ENCODE peak calls at places on chromosomes 12 and 14, in six cellular contexts. T, V, R, W, I and H are unnamed samples.
A peak's percentile ranks its signal among the peaks of the same experiment; 100 is the strongest.

GRCh38 chr14:91257328-91258020 is 13.0 kb upstream of the GPR68 start:
- DNase-seq in R (no peak), I (no peak), W (no peak), V (no peak), T (no peak), H (no peak)

GRCh38 chr14:74350944-74351323 is 2.7 kb downstream of the VRTN start:
- DNase-seq in T (no peak), R (no peak), W (no peak), V (no peak), I (no peak), H (no peak)

GRCh38 chr12:120316798-120317257 is 10.8 kb downstream of the PLA2G1B start:
- DNase-seq in T (no peak), W (no peak), V (no peak), R (peak; percentile 45), I (no peak), H (no peak)

GRCh38 chr12:44930972-44931600 is 55.0 kb upstream of the NELL2 start:
- DNase-seq in T (no peak), W (no peak), V (no peak), R (peak; percentile 49), I (peak; percentile 20), H (no peak)

GRCh38 chr12:50103767-50104321 is at the start of gene GPD1:
- DNase-seq in W (no peak), V (peak; percentile 70), I (peak; percentile 58), T (no peak), R (peak; percentile 67), H (no peak)

GRCh38 chr14:102200690-102201368 is 61.1 kb downstream of the WDR20 start:
- DNase-seq in R (no peak), V (no peak), T (no peak), W (no peak), I (no peak), H (no peak)

GRCh38 chr12:25592725-25593495 is 39.8 kb upstream of the LMNTD1 start:
- DNase-seq in V (no peak), T (no peak), I (no peak), W (no peak), R (no peak), H (no peak)

GRCh38 chr14:74720526-74720925 is 7.6 kb downstream of the FCF1 start:
- DNase-seq in W (no peak), T (no peak), I (no peak), R (no peak), V (no peak), H (no peak)

GRCh38 chr14:34301107-34301734 is 160.8 kb downstream of the SPTSSA start:
- DNase-seq in I (peak; percentile 35), W (peak; percentile 46), R (peak; percentile 54), T (no peak), V (no peak), H (no peak)

GRCh38 chr14:91501348-91501747 is 8.8 kb downstream of the PPP4R3A start:
- DNase-seq in W (no peak), R (no peak), V (no peak), I (no peak), T (no peak), H (no peak)

GRCh38 chr12:99213047-99213446 is 434.5 kb upstream of the GARIN6 start:
- DNase-seq in R (no peak), T (no peak), I (no peak), V (no peak), W (no peak), H (no peak)

GRCh38 chr14:61525293-61526011 is 169.9 kb upstream of the HIF1A start:
- DNase-seq in T (no peak), V (no peak), W (no peak), I (no peak), R (no peak), H (no peak)

GRCh38 chr14:76348898-76349297 is 27.0 kb upstream of the ESRRB start:
- DNase-seq in W (no peak), R (no peak), V (no peak), T (no peak), I (no peak), H (no peak)

GRCh38 chr12:60106207-60106606 is 510.4 kb downstream of the SLC16A7 start:
- DNase-seq in W (no peak), V (no peak), T (no peak), R (no peak), I (no peak), H (no peak)
- TF ChIP-seq CTCF in W (no peak), V (no peak), T (peak; percentile 21), R (no peak), I (no peak), H (no peak)

GRCh38 chr14:69574266-69574953 is at the start of gene CCDC177:
- DNase-seq in I (peak; percentile 83), V (peak; percentile 84), W (peak; percentile 74), T (peak; percentile 82), R (peak; percentile 28), H (peak; percentile 91)

GRCh38 chr14:69572634-69573135 is 2.0 kb downstream of the CCDC177 start:
- DNase-seq in R (no peak), W (no peak), I (no peak), T (no peak), V (no peak), H (no peak)

GRCh38 chr14:69573841-69574265 is 818 bp downstream of the CCDC177 start:
- DNase-seq in R (no peak), I (peak; percentile 44), T (no peak), V (peak; percentile 44), W (no peak), H (peak; percentile 59)

GRCh38 chr14:69573205-69573840 is 1.3 kb downstream of the CCDC177 start:
- DNase-seq in I (no peak), W (no peak), R (no peak), V (no peak), T (no peak), H (no peak)

GRCh38 chr14:69574954-69575295 is 254 bp upstream of the CCDC177 start:
- DNase-seq in R (no peak), T (no peak), I (no peak), W (no peak), V (no peak), H (no peak)
- TF ChIP-seq CTCF in R (no peak), T (peak; percentile 59), I (peak; percentile 32), W (peak; percentile 48), V (peak; percentile 57), H (peak; percentile 38)

GRCh38 chr14:97282210-97282609 is 485.0 kb downstream of the VRK1 start:
- DNase-seq in T (no peak), R (no peak), W (no peak), I (no peak), V (no peak), H (no peak)
- TF ChIP-seq CTCF in T (no peak), R (no peak), W (no peak), I (no peak), V (no peak), H (no peak)

DNA sequence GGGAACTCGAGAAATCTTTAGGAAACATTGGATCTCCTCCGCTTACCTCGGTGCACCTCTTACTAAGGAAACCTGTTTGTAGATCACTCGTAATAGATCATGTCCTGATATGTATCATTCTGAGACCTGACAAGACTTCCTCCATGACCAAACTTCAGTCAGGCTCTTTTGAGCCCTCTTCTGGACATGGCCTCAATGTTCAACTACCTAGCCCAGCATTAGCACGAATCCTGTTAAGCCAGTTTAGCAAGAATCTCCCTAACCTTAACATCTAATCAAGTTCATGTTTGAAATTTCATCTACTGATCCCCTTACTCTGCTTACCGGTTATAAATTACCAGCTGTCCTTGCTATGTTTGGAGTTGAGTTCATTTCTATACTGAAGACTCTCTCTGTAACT is 713.9 kb upstream of the USP15 start:
- DNase-seq in R (no peak), T (no peak), V (no peak), W (no peak), I (no peak), H (no peak)
- TF ChIP-seq CTCF in R (no peak), T (peak; percentile 45), V (no peak), W (no peak), I (no peak), H (no peak)

GRCh38 chr14:99274346-99275221 is 2.6 kb upstream of the BCL11B start:
- DNase-seq in I (peak; percentile 87), T (peak; percentile 89), V (peak; percentile 81), W (peak; percentile 75), R (peak; percentile 77), H (peak; percentile 95)
- TF ChIP-seq CTCF in I (peak; percentile 32), T (peak; percentile 72), V (no peak), W (no peak), R (peak; percentile 75), H (no peak)

GRCh38 chr12:15919491-15919890 is 8.4 kb downstream of the DERA start:
- DNase-seq in T (no peak), R (no peak), V (no peak), I (no peak), W (no peak), H (no peak)
- TF ChIP-seq CTCF in T (no peak), R (no peak), V (no peak), I (no peak), W (no peak), H (no peak)

GRCh38 chr12:52669426-52669825 is 10.8 kb downstream of the KRT1 start:
- DNase-seq in W (no peak), R (no peak), T (no peak), I (no peak), V (no peak), H (no peak)

GRCh38 chr12:52670506-52670905 is 9.7 kb downstream of the KRT1 start:
- DNase-seq in W (no peak), I (no peak), T (no peak), V (no peak), R (no peak), H (no peak)

GRCh38 chr12:52667931-52668330 is 12.3 kb downstream of the KRT1 start:
- DNase-seq in T (no peak), W (no peak), I (no peak), R (no peak), V (no peak), H (no peak)

GRCh38 chr12:52670961-52671360 is 9.2 kb downstream of the KRT1 start:
- DNase-seq in R (no peak), T (no peak), V (no peak), W (no peak), I (no peak), H (no peak)

GRCh38 chr12:52667509-52667908 is 12.7 kb downstream of the KRT1 start:
- DNase-seq in T (no peak), V (no peak), I (no peak), R (no peak), W (no peak), H (no peak)
- TF ChIP-seq CTCF in T (peak; percentile 27), V (no peak), I (no peak), R (peak; percentile 3), W (no peak), H (no peak)

GRCh38 chr12:81465881-81466280 is 293.3 kb downstream of the PPFIA2 start:
- DNase-seq in I (no peak), R (no peak), T (no peak), V (no peak), W (no peak), H (no peak)

GRCh38 chr12:81465191-81465590 is 294.0 kb downstream of the PPFIA2 start:
- DNase-seq in V (no peak), R (no peak), I (no peak), W (no peak), T (no peak), H (no peak)

DNA sequence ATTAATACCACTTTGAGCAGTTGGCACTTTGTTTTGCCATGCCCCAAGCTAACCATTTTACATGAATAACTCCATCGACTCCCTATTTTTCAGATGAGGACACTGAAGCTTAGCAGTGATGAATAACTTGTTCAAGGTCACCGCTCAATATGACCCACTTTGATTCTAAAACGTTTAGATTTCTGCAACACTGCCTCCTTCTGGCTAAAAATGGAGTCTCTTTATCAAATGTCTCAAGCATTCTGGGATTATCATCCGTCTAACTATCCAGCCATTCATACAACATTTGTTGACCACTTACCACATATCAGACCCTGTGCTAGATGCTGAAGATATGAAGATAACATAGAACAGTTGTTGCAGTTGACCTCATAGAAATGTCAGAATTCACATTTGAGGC is 298.0 kb downstream of the PPFIA2 start:
- DNase-seq in W (no peak), V (no peak), I (no peak), T (no peak), R (no peak), H (no peak)
- TF ChIP-seq CTCF in W (peak; percentile 55), V (peak; percentile 31), I (no peak), T (peak; percentile 50), R (no peak), H (peak; percentile 24)